ENCODE peak calls at places on chromosomes 2 and 18, in seven cellular contexts. B, Z, K, O, X, F and W are unnamed samples.

GRCh38 chr2:119516121-119516520 is 8.2 kb downstream of the SCTR start:
- DNase-seq in B (no peak), Z (no peak), K (no peak), O (no peak), X (no peak), F (no peak), W (no peak)

GRCh38 chr18:10050956-10051355 is 137.1 kb downstream of the VAPA start:
- DNase-seq in B (no peak), Z (no peak), K (no peak), O (peak), X (no peak), F (no peak), W (no peak)

GRCh38 chr18:75164479-75164878 is 44.5 kb downstream of the PTGR3 start:
- DNase-seq in B (no peak), Z (no peak), K (no peak), O (no peak), X (no peak), F (no peak), W (no peak)

GRCh38 chr2:95301876-95302641 is 4.9 kb downstream of the KCNIP3 start:
- DNase-seq in B (no peak), Z (no peak), K (no peak), O (no peak), X (no peak), F (no peak), W (no peak)

GRCh38 chr2:61585383-61585782 is 47.2 kb upstream of the XPO1 start:
- DNase-seq in B (peak), Z (no peak), K (no peak), O (no peak), X (no peak), F (no peak), W (peak)

GRCh38 chr18:46377557-46377956 is 273.4 kb downstream of the HAUS1 start:
- DNase-seq in B (no peak), Z (no peak), K (no peak), O (no peak), X (no peak), F (no peak), W (no peak)

GRCh38 chr2:68182902-68183301 is 25.2 kb downstream of the PNO1 start:
- DNase-seq in B (no peak), Z (no peak), K (no peak), O (no peak), X (no peak), F (no peak), W (no peak)

GRCh38 chr2:186757009-186757408 is 63.1 kb downstream of the FAM171B start:
- DNase-seq in B (no peak), Z (no peak), K (no peak), O (no peak), X (peak), F (no peak), W (no peak)

GRCh38 chr2:128274218-128274617 is 44.5 kb downstream of the HS6ST1 start:
- DNase-seq in B (no peak), Z (no peak), K (no peak), O (no peak), X (no peak), F (no peak), W (no peak)

GRCh38 chr18:49591775-49592174 is 29.9 kb downstream of the LIPG start:
- DNase-seq in B (no peak), Z (no peak), K (no peak), O (no peak), X (no peak), F (no peak), W (no peak)

GRCh38 chr2:229342376-229342775 is 71.3 kb upstream of the PID1 start:
- DNase-seq in B (no peak), Z (peak), K (peak), O (no peak), X (peak), F (peak), W (peak)

GRCh38 chr18:21831413-21831831 is 90.8 kb downstream of the MIB1 start:
- DNase-seq in B (no peak), Z (no peak), K (peak), O (peak), X (no peak), F (no peak), W (no peak)

GRCh38 chr2:79432731-79433146 is 80.1 kb upstream of the CTNNA2 start:
- DNase-seq in B (no peak), Z (no peak), K (no peak), O (no peak), X (no peak), F (no peak), W (no peak)

GRCh38 chr18:22816266-22817176 is 116.6 kb upstream of the RBBP8 start:
- DNase-seq in B (no peak), Z (no peak), K (peak), O (no peak), X (no peak), F (no peak), W (no peak)

GRCh38 chr2:20623741-20624155 is 27.1 kb downstream of the HS1BP3 start:
- DNase-seq in B (no peak), Z (no peak), K (no peak), O (no peak), X (no peak), F (peak), W (no peak)
- TF ChIP-seq CTCF in B (no peak), Z (no peak), K (no peak), O (no peak), X (no peak), F (no peak), W (no peak)

GRCh38 chr2:148720501-148720998 is 76.0 kb downstream of the EPC2 start:
- DNase-seq in B (no peak), Z (no peak), K (no peak), O (peak), X (no peak), F (peak), W (peak)
- H3K4me3 ChIP-seq in B (no peak), Z (no peak), K (no peak), O (no peak), X (no peak), F (no peak), W (no peak)

GRCh38 chr2:110858135-110858737 is 125.9 kb downstream of the ACOXL start:
- DNase-seq in B (peak), Z (no peak), K (no peak), O (no peak), X (no peak), F (no peak), W (peak)

GRCh38 chr2:110863726-110864125 is 131.4 kb downstream of the ACOXL start:
- DNase-seq in B (peak), Z (no peak), K (no peak), O (no peak), X (no peak), F (no peak), W (no peak)

GRCh38 chr2:110861616-110862260 is 129.4 kb downstream of the ACOXL start:
- DNase-seq in B (peak), Z (no peak), K (no peak), O (no peak), X (no peak), F (no peak), W (no peak)

GRCh38 chr2:110858993-110859770 is 126.8 kb downstream of the ACOXL start:
- DNase-seq in B (peak), Z (no peak), K (no peak), O (no peak), X (no peak), F (no peak), W (peak)

DNA sequence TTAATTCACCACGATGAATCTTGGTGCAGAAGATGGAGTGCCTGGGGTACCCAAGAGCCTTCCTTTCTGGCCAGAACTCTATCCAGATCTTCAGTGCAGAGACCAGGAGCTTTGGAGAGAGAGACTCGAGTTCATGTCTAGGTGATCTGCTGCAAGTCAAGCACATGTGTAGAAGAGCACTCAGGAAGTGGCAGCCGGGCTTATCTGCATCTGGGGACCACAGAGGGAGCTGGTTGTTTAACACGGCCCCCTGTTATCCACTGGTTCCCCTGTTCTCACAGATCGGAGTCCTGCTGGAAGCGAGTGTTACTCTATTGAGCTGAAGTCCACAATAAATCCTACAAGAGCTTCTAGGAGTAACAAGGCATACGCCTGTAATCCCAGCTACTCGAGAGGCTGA is 128.2 kb downstream of the ACOXL start:
- DNase-seq in B (no peak), Z (no peak), K (no peak), O (no peak), X (no peak), F (no peak), W (no peak)
- TF ChIP-seq CTCF in B (no peak), Z (no peak), K (no peak), O (no peak), X (no peak), F (no peak), W (no peak)

GRCh38 chr2:54898451-54899226 is 151.6 kb downstream of the RTN4 start:
- DNase-seq in B (no peak), Z (no peak), K (no peak), O (no peak), X (no peak), F (no peak), W (no peak)

GRCh38 chr2:54897420-54898310 is 152.6 kb downstream of the RTN4 start:
- DNase-seq in B (no peak), Z (no peak), K (no peak), O (no peak), X (no peak), F (no peak), W (peak)

GRCh38 chr2:54895735-54896134 is 154.5 kb downstream of the RTN4 start:
- DNase-seq in B (no peak), Z (no peak), K (no peak), O (peak), X (no peak), F (no peak), W (no peak)

GRCh38 chr2:54891901-54892300 is 158.3 kb downstream of the RTN4 start:
- DNase-seq in B (no peak), Z (no peak), K (no peak), O (peak), X (no peak), F (no peak), W (no peak)

DNA sequence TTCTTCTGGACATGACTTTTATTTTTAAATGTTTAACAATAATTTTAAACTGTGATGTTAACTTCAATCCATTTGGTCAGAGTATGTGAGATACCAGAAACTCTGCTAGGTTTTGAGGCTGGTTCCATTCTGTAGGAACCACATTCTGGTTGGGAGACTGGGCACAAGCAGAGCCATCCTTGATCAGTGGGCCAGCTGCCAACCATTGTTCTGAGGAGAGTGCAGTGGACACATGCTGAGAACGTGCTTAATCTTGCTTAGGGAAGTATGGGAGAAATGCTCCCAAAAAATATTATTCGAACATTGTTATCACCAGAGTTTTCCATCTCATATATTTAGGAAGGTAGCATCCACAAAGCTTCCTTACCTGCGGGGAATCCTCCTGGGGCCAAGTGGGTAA is 155.8 kb downstream of the RTN4 start:
- DNase-seq in B (no peak), Z (no peak), K (no peak), O (no peak), X (no peak), F (no peak), W (no peak)
- H3K4me3 ChIP-seq in B (no peak), Z (no peak), K (no peak), O (no peak), X (no peak), F (no peak), W (no peak)

GRCh38 chr2:239136762-239137161 is 264.1 kb downstream of the HDAC4 start:
- DNase-seq in B (no peak), Z (no peak), K (no peak), O (no peak), X (no peak), F (no peak), W (no peak)
- TF ChIP-seq CTCF in B (no peak), Z (no peak), K (no peak), O (no peak), X (no peak), F (no peak), W (no peak)

DNA sequence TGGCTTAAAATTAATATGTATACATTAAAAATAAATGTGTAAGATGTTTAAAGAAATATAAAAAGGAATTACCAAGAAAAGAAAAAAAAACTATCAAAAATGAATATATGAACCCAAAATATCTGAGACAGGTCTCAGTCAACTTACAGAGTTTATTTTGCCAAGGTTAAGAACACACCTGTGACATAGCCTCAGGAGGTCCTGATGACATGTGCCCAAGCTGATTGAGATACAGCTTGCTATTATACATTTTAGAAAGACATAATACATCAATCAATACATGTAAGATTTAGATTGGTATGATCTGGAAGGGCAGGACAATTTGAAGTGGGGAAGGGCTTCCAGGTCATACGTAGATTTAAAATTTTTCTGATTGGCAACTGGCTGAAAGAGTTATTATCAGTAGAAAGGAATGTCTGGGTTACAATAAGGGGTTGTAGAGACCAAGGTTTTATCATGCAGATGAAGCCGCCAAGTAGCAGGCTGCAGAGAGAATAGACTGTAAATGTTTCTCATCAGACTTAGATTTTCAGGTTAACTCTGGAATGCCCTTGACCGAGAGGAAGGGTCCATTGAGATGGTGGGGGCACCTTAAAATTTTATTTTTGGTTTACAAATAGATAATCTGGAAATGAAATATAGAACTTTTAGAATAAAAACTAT is 74.7 kb downstream of the EXOC6B start:
- DNase-seq in B (no peak), Z (no peak), K (peak), O (no peak), X (no peak), F (no peak), W (no peak)
- H3K4me3 ChIP-seq in B (no peak), Z (no peak), K (no peak), O (no peak), X (no peak), F (no peak), W (no peak)